ENCODE peak calls at places on chromosomes 13 and 19, in four cellular contexts. Q is brain microvascular endothelial cell, S is heart right ventricle, W is left ventricle myocardium inferior. D is an unnamed sample.
A peak's percentile ranks its signal among the peaks of the same experiment; 100 is the strongest.

GRCh38 chr19:47776568-47776967 is 1.9 kb upstream of the SELENOW start:
- DNase-seq in Q (no peak), S (no peak), W (no peak), D (no peak)

GRCh38 chr19:17671906-17672305 is 16.2 kb downstream of the UNC13A start:
- DNase-seq in Q (peak; percentile 55), S (no peak), W (no peak), D (no peak)

GRCh38 chr19:3538965-3539742 is at the start of gene TEKTIP1:
- DNase-seq in Q (no peak), S (no peak), W (no peak), D (no peak)

GRCh38 chr13:51955281-51955771 is 55.9 kb downstream of the ATP7B start:
- DNase-seq in Q (no peak), S (no peak), W (no peak), D (no peak)

GRCh38 chr19:11152318-11153062 is 3.1 kb downstream of the SPC24 start:
- DNase-seq in Q (no peak), S (peak; percentile 66), W (peak; percentile 72), D (peak; percentile 19)

GRCh38 chr19:58577581-58578429 is 4.7 kb upstream of the MZF1 start:
- DNase-seq in Q (no peak), S (no peak), W (peak; percentile 12), D (no peak)

GRCh38 chr13:19810151-19810550 is 27.4 kb upstream of the PSPC1 start:
- DNase-seq in Q (no peak), S (no peak), W (no peak), D (no peak)

GRCh38 chr19:5585461-5586299 is 17.9 kb upstream of the TINCR start:
- DNase-seq in Q (peak; percentile 16), S (no peak), W (no peak), D (peak; percentile 91)

GRCh38 chr19:12596927-12597548 is 13.6 kb downstream of the ZNF490 start:
- DNase-seq in Q (no peak), S (no peak), W (no peak), D (peak; percentile 65)

GRCh38 chr13:25440081-25440480 is 68.3 kb downstream of the ATP8A2 start:
- DNase-seq in Q (no peak), S (no peak), W (no peak), D (no peak)

GRCh38 chr13:35179920-35180663 is 238.0 kb downstream of the NBEA start:
- DNase-seq in Q (no peak), S (no peak), W (no peak), D (no peak)

GRCh38 chr13:42633495-42633894 is 59.5 kb downstream of the TNFSF11 start:
- DNase-seq in Q (peak; percentile 5), S (no peak), W (no peak), D (no peak)

GRCh38 chr13:94464771-94465170 is 14.7 kb downstream of the DCT start:
- DNase-seq in Q (no peak), S (no peak), W (no peak), D (no peak)

GRCh38 chr19:44783545-44783944 is 5.9 kb downstream of the CBLC start:
- DNase-seq in Q (no peak), S (no peak), W (no peak), D (no peak)

GRCh38 chr13:82962422-82962821 is 919.9 kb downstream of the SLITRK1 start:
- DNase-seq in Q (peak; percentile 11), S (no peak), W (no peak), D (no peak)

GRCh38 chr19:45528149-45528743 is 21.0 kb downstream of the VASP start:
- DNase-seq in Q (no peak), S (no peak), W (no peak), D (peak; percentile 33)

GRCh38 chr19:7746903-7747884 is at the start of gene CD209:
- DNase-seq in Q (no peak), S (no peak), W (no peak), D (no peak)

GRCh38 chr13:110055089-110055488 is 251.9 kb downstream of the COL4A1 start:
- DNase-seq in Q (no peak), S (no peak), W (no peak), D (no peak)

GRCh38 chr13:101416181-101417042 is at the start of gene NALCN:
- DNase-seq in Q (no peak), S (peak; percentile 39), W (peak; percentile 22), D (peak; percentile 25)

GRCh38 chr19:4372630-4373367 is 27.5 kb downstream of the SH3GL1 start:
- DNase-seq in Q (no peak), S (no peak), W (no peak), D (no peak)

GRCh38 chr13:44546164-44546563 is 30.0 kb downstream of the TSC22D1 start:
- DNase-seq in Q (no peak), S (no peak), W (no peak), D (no peak)

GRCh38 chr19:13103961-13104847 is 1.5 kb upstream of the LYL1 start:
- DNase-seq in Q (no peak), S (peak; percentile 80), W (peak; percentile 79), D (peak; percentile 43)

GRCh38 chr19:45906221-45906620 is 3.8 kb upstream of the MYPOP start:
- DNase-seq in Q (peak; percentile 19), S (no peak), W (no peak), D (no peak)

GRCh38 chr19:49071860-49072547 is 495 bp downstream of the KCNA7 start:
- DNase-seq in Q (no peak), S (no peak), W (no peak), D (no peak)

GRCh38 chr19:15104411-15104810 is 2.8 kb upstream of the SYDE1 start:
- DNase-seq in Q (no peak), S (no peak), W (no peak), D (no peak)

GRCh38 chr13:51955841-51956603 is 55.2 kb downstream of the ATP7B start:
- DNase-seq in Q (no peak), S (no peak), W (no peak), D (no peak)

GRCh38 chr13:48110930-48111721 is 16.2 kb upstream of the MED4 start:
- DNase-seq in Q (no peak), S (peak; percentile 39), W (peak; percentile 52), D (peak; percentile 9)

GRCh38 chr19:12611361-12611699 is 610 bp downstream of the ZNF791 start:
- DNase-seq in Q (peak; percentile 56), S (peak; percentile 61), W (peak; percentile 66), D (peak; percentile 81)

GRCh38 chr19:18415177-18415867 is 3.9 kb upstream of the SSBP4 start:
- DNase-seq in Q (peak; percentile 76), S (peak; percentile 77), W (peak; percentile 81), D (no peak)

GRCh38 chr19:42396248-42396541 is 6.1 kb upstream of the CNFN start:
- DNase-seq in Q (no peak), S (no peak), W (no peak), D (no peak)

GRCh38 chr13:44299142-44299541 is 74.5 kb upstream of the SERP2 start:
- DNase-seq in Q (no peak), S (no peak), W (no peak), D (no peak)

GRCh38 chr19:3577741-3578344 is 5.1 kb downstream of the HMG20B start:
- DNase-seq in Q (no peak), S (no peak), W (no peak), D (peak; percentile 14)

GRCh38 chr13:98549006-98549727 is 27.7 kb downstream of the STK24 start:
- DNase-seq in Q (peak; percentile 71), S (no peak), W (no peak), D (no peak)

GRCh38 chr19:44863990-44864389 is 17.9 kb downstream of the NECTIN2 start:
- DNase-seq in Q (no peak), S (no peak), W (no peak), D (no peak)

GRCh38 chr19:17240855-17241399 is 4.8 kb downstream of the NR2F6 start:
- DNase-seq in Q (no peak), S (no peak), W (no peak), D (no peak)

GRCh38 chr13:94387047-94387446 is 92.4 kb downstream of the DCT start:
- DNase-seq in Q (no peak), S (no peak), W (no peak), D (no peak)

GRCh38 chr13:98416408-98416807 is 160.5 kb downstream of the STK24 start:
- DNase-seq in Q (no peak), S (no peak), W (no peak), D (peak; percentile 97)

GRCh38 chr19:10238172-10238783 is 7.1 kb upstream of the S1PR2 start:
- DNase-seq in Q (peak; percentile 35), S (peak; percentile 71), W (peak; percentile 79), D (no peak)

GRCh38 chr13:33228645-33229445 is 56.7 kb downstream of the STARD13 start:
- DNase-seq in Q (peak; percentile 63), S (no peak), W (no peak), D (peak; percentile 41)
- H3K27ac ChIP-seq in Q (peak overlapping the region; percentile 84), S (peak overlapping the region; percentile 34), W (peak overlapping the region; percentile 84), D (peak overlapping the region; percentile 76)

DNA sequence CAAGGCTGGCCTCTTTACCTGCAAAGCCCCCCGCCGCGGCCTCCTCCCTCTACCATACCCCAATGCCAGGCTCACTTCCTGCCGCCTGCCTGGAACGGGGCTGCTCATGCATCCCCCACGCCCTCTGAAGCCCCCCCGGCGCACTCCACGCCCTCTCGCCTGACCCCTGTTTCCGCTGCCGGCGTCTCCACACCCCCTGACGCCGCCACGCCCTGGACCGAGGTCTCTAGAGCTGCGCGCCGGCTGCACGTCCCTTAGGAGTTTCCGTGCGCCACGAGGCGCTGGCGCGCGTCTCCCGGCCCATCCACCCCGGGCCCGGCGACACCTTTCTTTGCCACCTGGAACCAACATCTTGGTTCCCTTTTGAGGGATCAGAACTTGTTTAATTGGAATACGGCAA is 16.0 kb downstream of the DPRX start:
- DNase-seq in Q (no peak), S (no peak), W (no peak), D (no peak)
- H3K27me3 ChIP-seq in Q (no peaks in the 10 kb centered on the region), S (no peaks in the 10 kb centered on the region), W (no peaks in the 10 kb centered on the region), D (no peaks in the 10 kb centered on the region)

GRCh38 chr19:23415034-23415433 is 19.8 kb upstream of the ZNF91 start:
- DNase-seq in Q (no peak), S (no peak), W (no peak), D (peak; percentile 9)
- H3K27ac ChIP-seq in Q (no peak overlapping the region), S (no peak overlapping the region), W (no peak overlapping the region), D (no peak overlapping the region)

GRCh38 chr13:113183450-113184129 is 24.9 kb downstream of the PCID2 start:
- DNase-seq in Q (peak; percentile 43), S (no peak), W (no peak), D (no peak)
- H3K27me3 ChIP-seq in Q (no peaks in the 10 kb centered on the region), S (no peaks in the 10 kb centered on the region), W (no peaks in the 10 kb centered on the region), D (no peaks in the 10 kb centered on the region)

DNA sequence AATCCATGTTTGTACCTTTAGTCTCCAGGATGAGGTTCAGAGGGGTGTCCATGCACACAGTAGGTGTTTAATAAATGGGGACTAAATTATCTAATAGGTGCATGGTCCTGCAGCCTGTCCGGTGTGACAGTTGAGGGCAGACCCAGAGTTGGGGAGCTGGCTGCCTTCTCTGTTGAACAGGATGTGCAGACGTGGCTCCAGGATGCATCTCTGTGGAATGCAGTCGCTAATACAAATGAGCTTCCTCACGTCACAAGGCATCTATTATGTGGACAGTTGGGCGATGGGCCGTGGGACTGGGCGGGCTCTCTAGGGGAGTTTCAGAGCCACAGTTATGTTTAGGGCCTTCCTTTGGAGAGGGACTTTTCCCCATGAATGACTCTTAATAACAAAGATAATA is 71.0 kb downstream of the SIPA1L3 start:
- DNase-seq in Q (peak; percentile 94), S (no peak), W (no peak), D (peak; percentile 23)
- H3K27ac ChIP-seq in Q (peak overlapping the region; percentile 73), S (no peak overlapping the region), W (peak overlapping the region; percentile 47), D (peak overlapping the region; percentile 82)